ENCODE peak calls at places on chromosomes 4 and X, in eight cellular contexts. One of them, this sample, is unnamed.

GRCh38 chr4:13476915-13477314 is 7.2 kb downstream of the RAB28 start:
- DNase-seq in naive thymus-derived CD4-positive, alpha-beta T cell: no peak
- DNase-seq in fibroblast of the conjunctiva: peak; percentile 6
- DNase-seq in cerebellum: no peak
- DNase-seq in posterior cingulate gyrus: no peak
- DNase-seq in islet precursor cell: no peak
- DNase-seq in colonic mucosa: no peak
- DNase-seq in iris pigment epithelial cell: peak; percentile 93
- DNase-seq in this sample: peak; percentile 84

GRCh38 chrX:45385767-45386166 is 185.1 kb upstream of the DIPK2B start:
- DNase-seq in posterior cingulate gyrus: no peak
- DNase-seq in cerebellum: no peak
- DNase-seq in islet precursor cell: no peak
- DNase-seq in naive thymus-derived CD4-positive, alpha-beta T cell: no peak
- DNase-seq in iris pigment epithelial cell: peak; percentile 25
- DNase-seq in fibroblast of the conjunctiva: no peak
- DNase-seq in colonic mucosa: no peak
- DNase-seq in this sample: peak; percentile 24

GRCh38 chr4:153639556-153640475 is 44.3 kb upstream of the TLR2 start:
- DNase-seq in fibroblast of the conjunctiva: no peak
- DNase-seq in naive thymus-derived CD4-positive, alpha-beta T cell: no peak
- DNase-seq in iris pigment epithelial cell: no peak
- DNase-seq in posterior cingulate gyrus: no peak
- DNase-seq in islet precursor cell: no peak
- DNase-seq in cerebellum: no peak
- DNase-seq in colonic mucosa: no peak
- DNase-seq in this sample: no peak

GRCh38 chr4:174714393-174715211 is 114.4 kb downstream of the GLRA3 start:
- DNase-seq in cerebellum: no peak
- DNase-seq in naive thymus-derived CD4-positive, alpha-beta T cell: no peak
- DNase-seq in islet precursor cell: peak; percentile 72
- DNase-seq in colonic mucosa: peak; percentile 25
- DNase-seq in fibroblast of the conjunctiva: peak; percentile 47
- DNase-seq in posterior cingulate gyrus: no peak
- DNase-seq in iris pigment epithelial cell: peak; percentile 72
- DNase-seq in this sample: peak; percentile 52

GRCh38 chr4:8200302-8200975 is 1.3 kb downstream of the SH3TC1 start:
- DNase-seq in posterior cingulate gyrus: no peak
- DNase-seq in iris pigment epithelial cell: peak; percentile 71
- DNase-seq in fibroblast of the conjunctiva: no peak
- DNase-seq in cerebellum: no peak
- DNase-seq in colonic mucosa: no peak
- DNase-seq in naive thymus-derived CD4-positive, alpha-beta T cell: peak; percentile 39
- DNase-seq in islet precursor cell: no peak
- DNase-seq in this sample: no peak

GRCh38 chrX:105515561-105515960 is 295.1 kb upstream of the TEX13A start:
- DNase-seq in cerebellum: no peak
- DNase-seq in fibroblast of the conjunctiva: no peak
- DNase-seq in naive thymus-derived CD4-positive, alpha-beta T cell: no peak
- DNase-seq in islet precursor cell: no peak
- DNase-seq in posterior cingulate gyrus: no peak
- DNase-seq in iris pigment epithelial cell: peak; percentile 27
- DNase-seq in colonic mucosa: no peak
- DNase-seq in this sample: no peak

GRCh38 chr4:123471655-123472054 is 75.1 kb downstream of the SPRY1 start:
- DNase-seq in fibroblast of the conjunctiva: no peak
- DNase-seq in islet precursor cell: no peak
- DNase-seq in naive thymus-derived CD4-positive, alpha-beta T cell: no peak
- DNase-seq in posterior cingulate gyrus: no peak
- DNase-seq in colonic mucosa: no peak
- DNase-seq in cerebellum: no peak
- DNase-seq in iris pigment epithelial cell: no peak
- DNase-seq in this sample: no peak

GRCh38 chr4:121964958-121965357 is 13.1 kb upstream of the TRPC3 start:
- DNase-seq in colonic mucosa: no peak
- DNase-seq in posterior cingulate gyrus: no peak
- DNase-seq in cerebellum: no peak
- DNase-seq in islet precursor cell: no peak
- DNase-seq in naive thymus-derived CD4-positive, alpha-beta T cell: no peak
- DNase-seq in fibroblast of the conjunctiva: no peak
- DNase-seq in iris pigment epithelial cell: no peak
- DNase-seq in this sample: no peak